ENCODE peak calls at places on chromosomes 11 and 22, in five cellular contexts. One of them, this sample, is unnamed.

GRCh38 chr22:49372530-49373288 is 455.0 kb downstream of the BRD1 start:
- DNase-seq in psoas muscle: no peak
- DNase-seq in lower leg skin: peak
- DNase-seq in GM13977: no peak
- DNase-seq in activated B cell treated with CpG ODN at 0.5 μM for 24 hours: no peak
- DNase-seq in this sample: no peak

GRCh38 chr11:11074686-11075370 is 217.0 kb upstream of the ZBED5 start:
- DNase-seq in psoas muscle: no peak
- DNase-seq in lower leg skin: no peak
- DNase-seq in GM13977: no peak
- DNase-seq in activated B cell treated with CpG ODN at 0.5 μM for 24 hours: no peak
- DNase-seq in this sample: no peak

GRCh38 chr11:119034813-119035212 is 4.1 kb upstream of the SLC37A4 start:
- DNase-seq in psoas muscle: no peak
- DNase-seq in lower leg skin: no peak
- DNase-seq in GM13977: no peak
- DNase-seq in activated B cell treated with CpG ODN at 0.5 μM for 24 hours: no peak
- DNase-seq in this sample: no peak

GRCh38 chr22:26072611-26073010 is 96.7 kb upstream of the SEZ6L start:
- DNase-seq in psoas muscle: no peak
- DNase-seq in lower leg skin: no peak
- DNase-seq in GM13977: no peak
- DNase-seq in activated B cell treated with CpG ODN at 0.5 μM for 24 hours: no peak
- DNase-seq in this sample: no peak

GRCh38 chr11:7574491-7575129 is 60.8 kb downstream of the PPFIBP2 start:
- DNase-seq in psoas muscle: no peak
- DNase-seq in lower leg skin: no peak
- DNase-seq in GM13977: no peak
- DNase-seq in activated B cell treated with CpG ODN at 0.5 μM for 24 hours: no peak
- DNase-seq in this sample: no peak

GRCh38 chr11:65420506-65421203 is 1.9 kb upstream of the NEAT1 start:
- DNase-seq in psoas muscle: no peak
- DNase-seq in lower leg skin: peak
- DNase-seq in GM13977: no peak
- DNase-seq in activated B cell treated with CpG ODN at 0.5 μM for 24 hours: no peak
- DNase-seq in this sample: no peak

GRCh38 chr22:27992294-27993165 is 73.5 kb upstream of the PITPNB start:
- DNase-seq in psoas muscle: no peak
- DNase-seq in lower leg skin: peak
- DNase-seq in GM13977: no peak
- DNase-seq in activated B cell treated with CpG ODN at 0.5 μM for 24 hours: no peak
- DNase-seq in this sample: peak

GRCh38 chr22:50250555-50251471 is at the start of gene HDAC10:
- DNase-seq in psoas muscle: peak
- DNase-seq in lower leg skin: peak
- DNase-seq in GM13977: peak
- DNase-seq in activated B cell treated with CpG ODN at 0.5 μM for 24 hours: peak
- DNase-seq in this sample: peak

GRCh38 chr11:27571151-27571840 is 64.7 kb upstream of the LIN7C start:
- DNase-seq in psoas muscle: no peak
- DNase-seq in lower leg skin: no peak
- DNase-seq in GM13977: no peak
- DNase-seq in activated B cell treated with CpG ODN at 0.5 μM for 24 hours: no peak
- DNase-seq in this sample: no peak

GRCh38 chr22:40758390-40758789 is 60.8 kb downstream of the SLC25A17 start:
- DNase-seq in psoas muscle: no peak
- DNase-seq in lower leg skin: peak
- DNase-seq in GM13977: no peak
- DNase-seq in activated B cell treated with CpG ODN at 0.5 μM for 24 hours: no peak
- DNase-seq in this sample: no peak

GRCh38 chr11:13228569-13228968 is 49.0 kb upstream of the BMAL1 start:
- DNase-seq in psoas muscle: no peak
- DNase-seq in lower leg skin: no peak
- DNase-seq in GM13977: no peak
- DNase-seq in activated B cell treated with CpG ODN at 0.5 μM for 24 hours: no peak
- DNase-seq in this sample: no peak

GRCh38 chr11:17609536-17610401 is 62.7 kb downstream of the OTOG start:
- DNase-seq in psoas muscle: no peak
- DNase-seq in lower leg skin: peak
- DNase-seq in GM13977: no peak
- DNase-seq in activated B cell treated with CpG ODN at 0.5 μM for 24 hours: no peak
- DNase-seq in this sample: no peak

GRCh38 chr11:112756166-112756565 is 205.1 kb upstream of the NCAM1 start:
- DNase-seq in psoas muscle: no peak
- DNase-seq in lower leg skin: no peak
- DNase-seq in GM13977: no peak
- DNase-seq in activated B cell treated with CpG ODN at 0.5 μM for 24 hours: no peak
- DNase-seq in this sample: no peak

GRCh38 chr11:55357560-55358184 is 10.1 kb upstream of the OR4A15 start:
- DNase-seq in psoas muscle: no peak
- DNase-seq in lower leg skin: no peak
- DNase-seq in GM13977: no peak
- DNase-seq in activated B cell treated with CpG ODN at 0.5 μM for 24 hours: no peak
- DNase-seq in this sample: no peak

GRCh38 chr11:19511066-19511412 is 201.6 kb upstream of the NAV2 start:
- DNase-seq in psoas muscle: no peak
- DNase-seq in lower leg skin: no peak
- DNase-seq in GM13977: no peak
- DNase-seq in activated B cell treated with CpG ODN at 0.5 μM for 24 hours: no peak
- DNase-seq in this sample: no peak

GRCh38 chr11:61080526-61080925 is 21.8 kb upstream of the CD5 start:
- DNase-seq in psoas muscle: no peak
- DNase-seq in lower leg skin: no peak
- DNase-seq in GM13977: no peak
- DNase-seq in activated B cell treated with CpG ODN at 0.5 μM for 24 hours: no peak
- DNase-seq in this sample: no peak

GRCh38 chr11:11279956-11280689 is 72.9 kb downstream of the CSNK2A3 start:
- DNase-seq in psoas muscle: no peak
- DNase-seq in lower leg skin: peak
- DNase-seq in GM13977: no peak
- DNase-seq in activated B cell treated with CpG ODN at 0.5 μM for 24 hours: no peak
- DNase-seq in this sample: no peak

GRCh38 chr11:75264971-75265370 is 24.4 kb downstream of the TPBGL start:
- DNase-seq in psoas muscle: no peak
- DNase-seq in lower leg skin: peak
- DNase-seq in GM13977: no peak
- DNase-seq in activated B cell treated with CpG ODN at 0.5 μM for 24 hours: no peak
- DNase-seq in this sample: no peak

GRCh38 chr11:80261776-80262175 is 820.9 kb upstream of the TENM4 start:
- DNase-seq in psoas muscle: no peak
- DNase-seq in lower leg skin: no peak
- DNase-seq in GM13977: no peak
- DNase-seq in activated B cell treated with CpG ODN at 0.5 μM for 24 hours: no peak
- DNase-seq in this sample: no peak

GRCh38 chr22:47987885-47988515 is 1225.5 kb downstream of the TBC1D22A start:
- DNase-seq in psoas muscle: no peak
- DNase-seq in lower leg skin: no peak
- DNase-seq in GM13977: no peak
- DNase-seq in activated B cell treated with CpG ODN at 0.5 μM for 24 hours: no peak
- DNase-seq in this sample: no peak

GRCh38 chr11:125842319-125842948 is 9.3 kb downstream of the PATE4 start:
- DNase-seq in psoas muscle: no peak
- DNase-seq in lower leg skin: no peak
- DNase-seq in GM13977: no peak
- DNase-seq in activated B cell treated with CpG ODN at 0.5 μM for 24 hours: no peak
- DNase-seq in this sample: no peak

GRCh38 chr11:125287467-125288232 is 123.1 kb downstream of the PKNOX2 start:
- DNase-seq in psoas muscle: no peak
- DNase-seq in lower leg skin: no peak
- DNase-seq in GM13977: no peak
- DNase-seq in activated B cell treated with CpG ODN at 0.5 μM for 24 hours: no peak
- DNase-seq in this sample: no peak

GRCh38 chr11:10930961-10931760 is 73.3 kb upstream of the ZBED5 start:
- DNase-seq in psoas muscle: peak
- DNase-seq in lower leg skin: peak
- DNase-seq in GM13977: peak
- DNase-seq in activated B cell treated with CpG ODN at 0.5 μM for 24 hours: peak
- DNase-seq in this sample: peak

GRCh38 chr11:62242021-62242420 is at the start of gene SCGB1D2:
- DNase-seq in psoas muscle: peak
- DNase-seq in lower leg skin: no peak
- DNase-seq in GM13977: no peak
- DNase-seq in activated B cell treated with CpG ODN at 0.5 μM for 24 hours: no peak
- DNase-seq in this sample: no peak

GRCh38 chr22:31790240-31790639 is 36.4 kb downstream of the DEPDC5 start:
- DNase-seq in psoas muscle: no peak
- DNase-seq in lower leg skin: no peak
- DNase-seq in GM13977: peak
- DNase-seq in activated B cell treated with CpG ODN at 0.5 μM for 24 hours: no peak
- DNase-seq in this sample: no peak

GRCh38 chr11:101759771-101760450 is 154.9 kb upstream of the CEP126 start:
- DNase-seq in psoas muscle: no peak
- DNase-seq in lower leg skin: no peak
- DNase-seq in GM13977: no peak
- DNase-seq in activated B cell treated with CpG ODN at 0.5 μM for 24 hours: no peak
- DNase-seq in this sample: no peak

GRCh38 chr22:37518509-37519267 is 527 bp downstream of the CARD10 start:
- DNase-seq in psoas muscle: no peak
- DNase-seq in lower leg skin: no peak
- DNase-seq in GM13977: no peak
- DNase-seq in activated B cell treated with CpG ODN at 0.5 μM for 24 hours: no peak
- DNase-seq in this sample: peak

GRCh38 chr22:28909375-28909774 is 26.0 kb downstream of the ZNRF3 start:
- DNase-seq in psoas muscle: no peak
- DNase-seq in lower leg skin: peak
- DNase-seq in GM13977: peak
- DNase-seq in activated B cell treated with CpG ODN at 0.5 μM for 24 hours: no peak
- DNase-seq in this sample: no peak

GRCh38 chr11:67113231-67113721 is 5.8 kb upstream of the KDM2A start:
- DNase-seq in psoas muscle: no peak
- DNase-seq in lower leg skin: peak
- DNase-seq in GM13977: peak
- DNase-seq in activated B cell treated with CpG ODN at 0.5 μM for 24 hours: peak
- DNase-seq in this sample: no peak

GRCh38 chr11:134152692-134153091 is 71.1 kb downstream of the NCAPD3 start:
- DNase-seq in psoas muscle: no peak
- DNase-seq in lower leg skin: no peak
- DNase-seq in GM13977: no peak
- DNase-seq in activated B cell treated with CpG ODN at 0.5 μM for 24 hours: no peak
- DNase-seq in this sample: no peak

GRCh38 chr11:27861706-27862430 is 161.6 kb upstream of the BDNF start:
- DNase-seq in psoas muscle: no peak
- DNase-seq in lower leg skin: no peak
- DNase-seq in GM13977: no peak
- DNase-seq in activated B cell treated with CpG ODN at 0.5 μM for 24 hours: no peak
- DNase-seq in this sample: no peak

GRCh38 chr11:2691355-2691761 is 8.4 kb downstream of the KCNQ1OT1 start:
- DNase-seq in psoas muscle: no peak
- DNase-seq in lower leg skin: peak
- DNase-seq in GM13977: no peak
- DNase-seq in activated B cell treated with CpG ODN at 0.5 μM for 24 hours: no peak
- DNase-seq in this sample: no peak

GRCh38 chr22:35746248-35746647 is 28.6 kb downstream of the APOL5 start:
- DNase-seq in psoas muscle: peak
- DNase-seq in lower leg skin: no peak
- DNase-seq in GM13977: no peak
- DNase-seq in activated B cell treated with CpG ODN at 0.5 μM for 24 hours: no peak
- DNase-seq in this sample: no peak

GRCh38 chr11:118286545-118286944 is 18.0 kb upstream of the CD3E start:
- DNase-seq in psoas muscle: no peak
- DNase-seq in lower leg skin: no peak
- DNase-seq in GM13977: no peak
- DNase-seq in activated B cell treated with CpG ODN at 0.5 μM for 24 hours: no peak
- DNase-seq in this sample: no peak

GRCh38 chr11:62398011-62398994 is 20.5 kb upstream of the SCGB1A1 start:
- DNase-seq in psoas muscle: peak
- DNase-seq in lower leg skin: peak
- DNase-seq in GM13977: no peak
- DNase-seq in activated B cell treated with CpG ODN at 0.5 μM for 24 hours: no peak
- DNase-seq in this sample: no peak

GRCh38 chr11:19200410-19201201 is 1.2 kb downstream of the CSRP3 start:
- DNase-seq in psoas muscle: peak
- DNase-seq in lower leg skin: no peak
- DNase-seq in GM13977: no peak
- DNase-seq in activated B cell treated with CpG ODN at 0.5 μM for 24 hours: no peak
- DNase-seq in this sample: peak

DNA sequence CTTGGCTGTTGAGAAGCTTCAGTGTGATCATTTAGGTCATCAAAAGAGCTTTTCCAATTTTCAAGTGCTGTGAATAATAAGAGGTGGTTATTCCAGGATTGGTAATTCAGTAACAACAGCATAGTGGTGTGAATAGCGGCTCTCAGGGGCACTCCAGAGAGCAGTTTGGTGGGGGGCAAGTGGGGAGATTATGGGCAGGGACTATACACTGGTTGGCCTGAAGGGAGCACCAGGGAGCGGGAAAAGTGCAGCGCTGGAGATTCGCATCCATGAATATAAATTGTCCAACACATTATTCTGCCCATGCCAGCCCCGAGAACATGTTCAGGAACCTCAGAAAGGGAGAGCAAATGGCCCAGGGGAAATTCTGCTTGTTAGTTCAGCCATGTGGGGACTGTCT is 37.9 kb downstream of the OR6Q1 start:
- DNase-seq in psoas muscle: no peak
- DNase-seq in lower leg skin: no peak
- DNase-seq in GM13977: no peak
- DNase-seq in activated B cell treated with CpG ODN at 0.5 μM for 24 hours: no peak
- DNase-seq in this sample: no peak
- TF ChIP-seq CTCF in psoas muscle: no peak
- TF ChIP-seq CTCF in lower leg skin: no peak
- TF ChIP-seq CTCF in GM13977: no peak
- TF ChIP-seq CTCF in activated B cell treated with CpG ODN at 0.5 μM for 24 hours: no peak
- TF ChIP-seq CTCF in this sample: no peak

GRCh38 chr11:121153472-121153871 is 52.4 kb downstream of the TECTA start:
- DNase-seq in psoas muscle: no peak
- DNase-seq in lower leg skin: no peak
- DNase-seq in GM13977: no peak
- DNase-seq in activated B cell treated with CpG ODN at 0.5 μM for 24 hours: no peak
- DNase-seq in this sample: no peak
- TF ChIP-seq CTCF in psoas muscle: no peak
- TF ChIP-seq CTCF in lower leg skin: no peak
- TF ChIP-seq CTCF in GM13977: no peak
- TF ChIP-seq CTCF in activated B cell treated with CpG ODN at 0.5 μM for 24 hours: no peak
- TF ChIP-seq CTCF in this sample: no peak

GRCh38 chr11:127843483-127844396 is 743.6 kb downstream of the ETS1 start:
- DNase-seq in psoas muscle: peak
- DNase-seq in lower leg skin: peak
- DNase-seq in GM13977: peak
- DNase-seq in activated B cell treated with CpG ODN at 0.5 μM for 24 hours: no peak
- DNase-seq in this sample: peak
- TF ChIP-seq CTCF in psoas muscle: peak
- TF ChIP-seq CTCF in lower leg skin: no peak
- TF ChIP-seq CTCF in GM13977: peak
- TF ChIP-seq CTCF in activated B cell treated with CpG ODN at 0.5 μM for 24 hours: no peak
- TF ChIP-seq CTCF in this sample: peak

GRCh38 chr22:43274595-43275240 is 68.5 kb downstream of the SCUBE1 start:
- DNase-seq in psoas muscle: no peak
- DNase-seq in lower leg skin: no peak
- DNase-seq in GM13977: no peak
- DNase-seq in activated B cell treated with CpG ODN at 0.5 μM for 24 hours: no peak
- DNase-seq in this sample: no peak
- TF ChIP-seq CTCF in psoas muscle: no peak
- TF ChIP-seq CTCF in lower leg skin: no peak
- TF ChIP-seq CTCF in GM13977: no peak
- TF ChIP-seq CTCF in activated B cell treated with CpG ODN at 0.5 μM for 24 hours: no peak
- TF ChIP-seq CTCF in this sample: no peak

This sample was measured in left lung.